ENCODE peak calls at places on chromosomes 3 and 15, in nine cellular contexts. R is SK-N-MC; M is AG04449; V is MV-4-11; G is EH; E is aorta; B is upper lobe of right lung; F is A549; L is activated naive CD4-positive, alpha-beta T cell treated with anti-CD3 and anti-CD28 coated beads for 36 hours. S is an unnamed sample.
A peak's percentile ranks its signal among the peaks of the same experiment; 100 is the strongest.

GRCh38 chr15:26891448-26891881 is 24.6 kb downstream of the GABRA5 start:
- DNase-seq in R (peak; percentile 20), M (no peak), V (peak; percentile 63), G (peak; percentile 37), E (peak; percentile 80), B (no peak), F (peak; percentile 48), L (peak; percentile 77), S (peak; percentile 28)

GRCh38 chr3:190064112-190064511 is 56.6 kb downstream of the P3H2 start:
- DNase-seq in R (no peak), M (peak; percentile 76), V (no peak), G (peak; percentile 95), E (no peak), B (no peak), F (peak; percentile 15), L (no peak), S (no peak)

GRCh38 chr15:69766156-69766555 is 313.5 kb downstream of the RPLP1 start:
- DNase-seq in R (no peak), M (no peak), V (no peak), G (no peak), E (no peak), B (no peak), F (no peak), L (no peak), S (no peak)

GRCh38 chr3:186413615-186414415 is 51.8 kb upstream of the DGKG start:
- DNase-seq in R (peak; percentile 53), M (no peak), V (no peak), G (peak; percentile 45), E (peak; percentile 80), B (peak; percentile 66), F (no peak), L (peak; percentile 54), S (no peak)

GRCh38 chr3:64046527-64046926 is 23.2 kb upstream of the PSMD6 start:
- DNase-seq in R (no peak), M (no peak), V (no peak), G (no peak), E (no peak), B (no peak), F (no peak), L (no peak), S (no peak)

GRCh38 chr15:70397816-70398215 is 300.1 kb upstream of the TLE3 start:
- DNase-seq in R (no peak), M (no peak), V (no peak), G (no peak), E (peak; percentile 27), B (no peak), F (no peak), L (no peak), S (no peak)

GRCh38 chr15:84749111-84749991 is 959 bp downstream of the ZNF592 start:
- DNase-seq in R (no peak), M (no peak), V (peak; percentile 56), G (peak; percentile 37), E (peak; percentile 50), B (peak; percentile 70), F (no peak), L (peak; percentile 76), S (no peak)

GRCh38 chr3:123652346-123652984 is 67.6 kb upstream of the HACD2 start:
- DNase-seq in R (no peak), M (no peak), V (peak; percentile 50), G (peak; percentile 85), E (peak; percentile 93), B (peak; percentile 88), F (peak; percentile 86), L (peak; percentile 63), S (peak; percentile 49)

GRCh38 chr3:14505001-14505802 is 34.9 kb downstream of the GRIP2 start:
- DNase-seq in R (no peak), M (no peak), V (no peak), G (no peak), E (no peak), B (peak; percentile 55), F (no peak), L (no peak), S (no peak)

GRCh38 chr3:127986803-127987202 is 65.4 kb upstream of the SEC61A1 start:
- DNase-seq in R (no peak), M (no peak), V (no peak), G (no peak), E (no peak), B (no peak), F (no peak), L (no peak), S (no peak)

S was measured in NCI-H1930.